ENCODE peak calls at places on chromosomes 2 and 18, in ten cellular contexts. C is SJSA1, K is aorta, I is WERI-Rb-1, G is colonic mucosa, T is GM23338, N is endothelial cell of umbilical vein, P is transverse colon, H is A673, Z is uterus. Y is an unnamed sample. For H3K27me3, the result is how much of the 10 kb centered on the place peaks cover.

GRCh38 chr18:61980355-61980754 is 87.5 kb upstream of the RNF152 start:
- DNase-seq in C (no peak), K (no peak), I (no peak), G (no peak), T (no peak), N (no peak), P (no peak), H (no peak), Z (no peak), Y (no peak)

GRCh38 chr2:201600906-201601305 is 42.4 kb downstream of the TMEM237 start:
- DNase-seq in C (no peak), K (no peak), I (no peak), G (no peak), T (no peak), N (no peak), P (no peak), H (no peak), Z (no peak), Y (no peak)

GRCh38 chr2:149365826-149366583 is 35.6 kb downstream of the LYPD6 start:
- DNase-seq in C (peak), K (no peak), I (no peak), G (peak), T (no peak), N (peak), P (no peak), H (no peak), Z (no peak), Y (no peak)

GRCh38 chr2:151973013-151973900 is 125.6 kb downstream of the CACNB4 start:
- DNase-seq in C (no peak), K (no peak), I (no peak), G (no peak), T (no peak), N (no peak), P (no peak), H (no peak), Z (no peak), Y (no peak)

GRCh38 chr2:27316655-27317412 is 6.1 kb downstream of the MPV17 start:
- DNase-seq in C (no peak), K (no peak), I (no peak), G (no peak), T (no peak), N (no peak), P (no peak), H (no peak), Z (no peak), Y (no peak)

GRCh38 chr2:77512521-77512920 is 9.7 kb downstream of the LRRTM4 start:
- DNase-seq in C (no peak), K (no peak), I (no peak), G (no peak), T (no peak), N (no peak), P (no peak), H (peak), Z (no peak), Y (no peak)

GRCh38 chr2:171434671-171434980 is 600 bp downstream of the DCAF17 start:
- DNase-seq in C (no peak), K (no peak), I (no peak), G (peak), T (peak), N (no peak), P (peak), H (no peak), Z (no peak), Y (no peak)

GRCh38 chr2:71510938-71511337 is 57.6 kb downstream of the DYSF start:
- DNase-seq in C (no peak), K (no peak), I (no peak), G (no peak), T (no peak), N (no peak), P (no peak), H (no peak), Z (no peak), Y (no peak)

GRCh38 chr18:57859314-57859713 is 56.2 kb upstream of the ATP8B1 start:
- DNase-seq in C (no peak), K (no peak), I (peak), G (peak), T (peak), N (peak), P (peak), H (peak), Z (no peak), Y (peak)

GRCh38 chr2:98087447-98088065 is 589 bp downstream of the VWA3B start:
- DNase-seq in C (no peak), K (no peak), I (no peak), G (no peak), T (no peak), N (no peak), P (no peak), H (no peak), Z (no peak), Y (peak)

GRCh38 chr2:69030791-69031190 is 17.8 kb downstream of the ANTXR1 start:
- DNase-seq in C (no peak), K (no peak), I (no peak), G (no peak), T (no peak), N (no peak), P (no peak), H (no peak), Z (no peak), Y (no peak)

GRCh38 chr2:141899740-141900139 is 231.1 kb downstream of the LRP1B start:
- DNase-seq in C (no peak), K (no peak), I (no peak), G (no peak), T (no peak), N (no peak), P (no peak), H (peak), Z (no peak), Y (no peak)

GRCh38 chr2:19256239-19256638 is 102.2 kb downstream of the OSR1 start:
- DNase-seq in C (no peak), K (no peak), I (no peak), G (no peak), T (no peak), N (peak), P (no peak), H (no peak), Z (no peak), Y (no peak)

GRCh38 chr2:46557788-46558187 is 78.4 kb downstream of the TMEM247 start:
- DNase-seq in C (no peak), K (no peak), I (no peak), G (no peak), T (no peak), N (no peak), P (no peak), H (no peak), Z (no peak), Y (no peak)

GRCh38 chr2:203783496-203784203 is 77.2 kb downstream of the CD28 start:
- DNase-seq in C (peak), K (no peak), I (no peak), G (no peak), T (no peak), N (no peak), P (no peak), H (no peak), Z (no peak), Y (no peak)

GRCh38 chr2:2664989-2665833 is 334.1 kb upstream of the MYT1L start:
- DNase-seq in C (peak), K (peak), I (peak), G (no peak), T (no peak), N (no peak), P (no peak), H (no peak), Z (no peak), Y (no peak)

GRCh38 chr2:85753035-85753524 is 711 bp upstream of the ATOH8 start:
- DNase-seq in C (no peak), K (peak), I (no peak), G (no peak), T (peak), N (no peak), P (no peak), H (peak), Z (no peak), Y (no peak)

GRCh38 chr2:191607101-191607500 is 70.8 kb upstream of the NABP1 start:
- DNase-seq in C (no peak), K (no peak), I (no peak), G (no peak), T (no peak), N (no peak), P (no peak), H (no peak), Z (no peak), Y (no peak)

GRCh38 chr2:74602553-74603281 is 45.4 kb downstream of the M1AP start:
- DNase-seq in C (peak), K (no peak), I (no peak), G (no peak), T (no peak), N (no peak), P (no peak), H (peak), Z (no peak), Y (no peak)
- H3K27me3 ChIP-seq in C (under half), K (under half), I (under half), G (under half), T (under half), N (under half), P (under half), H (under half), Z (under half), Y (under half)

GRCh38 chr2:189297446-189297845 is 117.9 kb upstream of the COL5A2 start:
- DNase-seq in C (peak), K (no peak), I (no peak), G (no peak), T (no peak), N (no peak), P (no peak), H (no peak), Z (no peak), Y (no peak)
- H3K4me3 ChIP-seq in C (no peak), K (no peak), I (no peak), G (no peak), T (no peak), N (no peak), P (no peak), H (no peak), Z (no peak), Y (no peak)

GRCh38 chr2:3784731-3785130 is 81.4 kb downstream of the DCDC2C start:
- DNase-seq in C (peak), K (no peak), I (no peak), G (no peak), T (no peak), N (no peak), P (no peak), H (no peak), Z (no peak), Y (no peak)

GRCh38 chr2:3785890-3786273 is 82.5 kb downstream of the DCDC2C start:
- DNase-seq in C (no peak), K (no peak), I (no peak), G (no peak), T (no peak), N (no peak), P (no peak), H (no peak), Z (no peak), Y (no peak)

GRCh38 chr2:3787768-3788167 is 84.4 kb downstream of the DCDC2C start:
- DNase-seq in C (no peak), K (no peak), I (no peak), G (no peak), T (no peak), N (no peak), P (no peak), H (no peak), Z (no peak), Y (no peak)

GRCh38 chr2:3789246-3789645 is 85.9 kb downstream of the DCDC2C start:
- DNase-seq in C (no peak), K (no peak), I (no peak), G (no peak), T (no peak), N (no peak), P (no peak), H (no peak), Z (no peak), Y (no peak)

DNA sequence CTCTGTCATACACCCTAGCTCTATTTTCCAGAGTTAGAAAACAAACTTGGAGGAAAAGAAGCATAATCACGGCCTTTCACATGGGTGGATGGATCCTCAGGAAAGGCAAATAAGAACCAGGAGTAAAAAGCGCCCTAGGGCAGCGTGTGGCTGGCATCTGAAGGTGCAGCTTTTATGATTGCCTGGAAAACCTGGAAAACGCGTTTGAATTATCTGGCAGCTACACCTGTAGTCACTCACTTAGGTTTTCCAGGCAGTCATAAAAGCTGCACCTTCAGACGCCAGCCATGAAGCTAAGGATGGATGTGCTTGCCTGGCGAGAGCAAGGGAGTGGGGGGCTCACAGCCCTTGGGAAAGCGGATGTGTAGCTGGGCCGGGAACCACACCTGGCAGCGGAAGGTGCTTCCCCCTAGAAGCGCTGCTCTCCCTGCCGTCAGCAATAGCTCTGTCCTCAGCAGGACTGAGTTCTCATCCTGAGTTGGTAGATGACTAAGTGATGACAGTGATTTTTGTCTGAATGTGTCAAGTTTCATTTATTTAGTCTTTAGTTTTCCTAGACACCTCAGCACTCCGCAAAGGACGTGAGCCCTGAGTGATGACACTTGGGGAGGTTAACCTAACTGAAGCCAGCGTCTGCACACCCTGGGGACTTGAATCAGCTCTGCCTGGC is 82.0 kb downstream of the DCDC2C start:
- DNase-seq in C (peak), K (no peak), I (no peak), G (no peak), T (peak), N (no peak), P (no peak), H (no peak), Z (no peak), Y (peak)
- H3K27me3 ChIP-seq in C (under half), K (under half), I (under half), G (under half), T (under half), N (under half), P (under half), H (under half), Z (under half), Y (under half)

GRCh38 chr2:140529706-140530105 is 1601.1 kb downstream of the LRP1B start:
- DNase-seq in C (no peak), K (no peak), I (no peak), G (no peak), T (no peak), N (no peak), P (no peak), H (no peak), Z (no peak), Y (no peak)
- H3K4me3 ChIP-seq in C (no peak), K (no peak), I (no peak), G (no peak), T (no peak), N (no peak), P (no peak), H (no peak), Z (no peak), Y (no peak)